ENCODE peak calls at places on chromosome 19, in eight cellular contexts. One of them, this sample, is unnamed.

GRCh38 chr19:14111486-14111885 is 6.1 kb downstream of the PRKACA start:
- DNase-seq in psoas muscle: no peak
- DNase-seq in GM12878: no peak
- DNase-seq in fibroblast of lung: no peak
- DNase-seq in IMR-90: no peak
- DNase-seq in AG04450: no peak
- DNase-seq in cardiac muscle cell: no peak
- DNase-seq in A549: no peak
- DNase-seq in this sample: no peak

GRCh38 chr19:17967258-17968051 is 548 bp downstream of the KCNN1 start:
- DNase-seq in psoas muscle: no peak
- DNase-seq in fibroblast of lung: no peak
- DNase-seq in IMR-90: no peak
- DNase-seq in AG04450: no peak
- DNase-seq in A549: no peak
- DNase-seq in GM12878: no peak
- DNase-seq in cardiac muscle cell: no peak
- DNase-seq in this sample: no peak

GRCh38 chr19:38404858-38405257 is 2.0 kb downstream of the FAM98C start:
- DNase-seq in IMR-90: no peak
- DNase-seq in A549: no peak
- DNase-seq in psoas muscle: no peak
- DNase-seq in cardiac muscle cell: no peak
- DNase-seq in AG04450: no peak
- DNase-seq in GM12878: no peak
- DNase-seq in fibroblast of lung: no peak
- DNase-seq in this sample: no peak

GRCh38 chr19:51417107-51417806 is at the start of gene SIGLEC10:
- DNase-seq in A549: no peak
- DNase-seq in fibroblast of lung: no peak
- DNase-seq in AG04450: no peak
- DNase-seq in IMR-90: no peak
- DNase-seq in psoas muscle: peak
- DNase-seq in cardiac muscle cell: peak
- DNase-seq in GM12878: no peak
- DNase-seq in this sample: no peak

GRCh38 chr19:45865269-45865948 is 1.3 kb downstream of the FOXA3 start:
- DNase-seq in A549: no peak
- DNase-seq in fibroblast of lung: no peak
- DNase-seq in AG04450: no peak
- DNase-seq in IMR-90: no peak
- DNase-seq in GM12878: no peak
- DNase-seq in cardiac muscle cell: no peak
- DNase-seq in psoas muscle: no peak
- DNase-seq in this sample: no peak

GRCh38 chr19:32675720-32676185 is at the start of gene RGS9BP:
- DNase-seq in IMR-90: peak
- DNase-seq in AG04450: peak
- DNase-seq in A549: peak
- DNase-seq in cardiac muscle cell: peak
- DNase-seq in psoas muscle: peak
- DNase-seq in GM12878: no peak
- DNase-seq in fibroblast of lung: peak
- DNase-seq in this sample: peak

GRCh38 chr19:44050740-44051653 is 839 bp upstream of the ZNF223 start:
- DNase-seq in AG04450: no peak
- DNase-seq in GM12878: no peak
- DNase-seq in IMR-90: no peak
- DNase-seq in psoas muscle: no peak
- DNase-seq in A549: no peak
- DNase-seq in fibroblast of lung: peak
- DNase-seq in cardiac muscle cell: peak
- DNase-seq in this sample: peak

GRCh38 chr19:45446295-45446694 is 21.5 kb upstream of the FOSB start:
- DNase-seq in fibroblast of lung: peak
- DNase-seq in GM12878: no peak
- DNase-seq in psoas muscle: no peak
- DNase-seq in A549: no peak
- DNase-seq in AG04450: no peak
- DNase-seq in IMR-90: peak
- DNase-seq in cardiac muscle cell: peak
- DNase-seq in this sample: peak

GRCh38 chr19:18229474-18229873 is 3.2 kb upstream of the PDE4C start:
- DNase-seq in A549: no peak
- DNase-seq in fibroblast of lung: no peak
- DNase-seq in GM12878: no peak
- DNase-seq in IMR-90: no peak
- DNase-seq in psoas muscle: no peak
- DNase-seq in AG04450: no peak
- DNase-seq in cardiac muscle cell: no peak
- DNase-seq in this sample: no peak

GRCh38 chr19:51431124-51431523 is 13.7 kb upstream of the SIGLEC10 start:
- DNase-seq in cardiac muscle cell: no peak
- DNase-seq in IMR-90: no peak
- DNase-seq in AG04450: no peak
- DNase-seq in fibroblast of lung: no peak
- DNase-seq in psoas muscle: no peak
- DNase-seq in A549: no peak
- DNase-seq in GM12878: no peak
- DNase-seq in this sample: no peak

GRCh38 chr19:16463341-16463990 is 8.3 kb downstream of the EPS15L1 start:
- DNase-seq in AG04450: no peak
- DNase-seq in A549: no peak
- DNase-seq in fibroblast of lung: no peak
- DNase-seq in GM12878: no peak
- DNase-seq in psoas muscle: no peak
- DNase-seq in cardiac muscle cell: no peak
- DNase-seq in IMR-90: no peak
- DNase-seq in this sample: no peak

GRCh38 chr19:2733930-2734588 is 5.8 kb downstream of the SLC39A3 start:
- DNase-seq in GM12878: no peak
- DNase-seq in A549: no peak
- DNase-seq in AG04450: no peak
- DNase-seq in IMR-90: no peak
- DNase-seq in fibroblast of lung: no peak
- DNase-seq in psoas muscle: no peak
- DNase-seq in cardiac muscle cell: no peak
- DNase-seq in this sample: peak

GRCh38 chr19:33554391-33554790 is 32.8 kb upstream of the PEPD start:
- DNase-seq in AG04450: no peak
- DNase-seq in GM12878: no peak
- DNase-seq in cardiac muscle cell: no peak
- DNase-seq in A549: no peak
- DNase-seq in psoas muscle: no peak
- DNase-seq in IMR-90: no peak
- DNase-seq in fibroblast of lung: no peak
- DNase-seq in this sample: no peak

GRCh38 chr19:41887711-41888382 is 4.9 kb downstream of the ARHGEF1 start:
- DNase-seq in A549: no peak
- DNase-seq in psoas muscle: no peak
- DNase-seq in AG04450: no peak
- DNase-seq in GM12878: no peak
- DNase-seq in cardiac muscle cell: peak
- DNase-seq in IMR-90: peak
- DNase-seq in fibroblast of lung: peak
- DNase-seq in this sample: peak
- TF ChIP-seq CTCF in A549: no peak
- TF ChIP-seq CTCF in psoas muscle: no peak
- TF ChIP-seq CTCF in AG04450: no peak
- TF ChIP-seq CTCF in GM12878: peak
- TF ChIP-seq CTCF in cardiac muscle cell: no peak
- TF ChIP-seq CTCF in IMR-90: no peak
- TF ChIP-seq CTCF in fibroblast of lung: no peak
- TF ChIP-seq CTCF in this sample: peak

DNA sequence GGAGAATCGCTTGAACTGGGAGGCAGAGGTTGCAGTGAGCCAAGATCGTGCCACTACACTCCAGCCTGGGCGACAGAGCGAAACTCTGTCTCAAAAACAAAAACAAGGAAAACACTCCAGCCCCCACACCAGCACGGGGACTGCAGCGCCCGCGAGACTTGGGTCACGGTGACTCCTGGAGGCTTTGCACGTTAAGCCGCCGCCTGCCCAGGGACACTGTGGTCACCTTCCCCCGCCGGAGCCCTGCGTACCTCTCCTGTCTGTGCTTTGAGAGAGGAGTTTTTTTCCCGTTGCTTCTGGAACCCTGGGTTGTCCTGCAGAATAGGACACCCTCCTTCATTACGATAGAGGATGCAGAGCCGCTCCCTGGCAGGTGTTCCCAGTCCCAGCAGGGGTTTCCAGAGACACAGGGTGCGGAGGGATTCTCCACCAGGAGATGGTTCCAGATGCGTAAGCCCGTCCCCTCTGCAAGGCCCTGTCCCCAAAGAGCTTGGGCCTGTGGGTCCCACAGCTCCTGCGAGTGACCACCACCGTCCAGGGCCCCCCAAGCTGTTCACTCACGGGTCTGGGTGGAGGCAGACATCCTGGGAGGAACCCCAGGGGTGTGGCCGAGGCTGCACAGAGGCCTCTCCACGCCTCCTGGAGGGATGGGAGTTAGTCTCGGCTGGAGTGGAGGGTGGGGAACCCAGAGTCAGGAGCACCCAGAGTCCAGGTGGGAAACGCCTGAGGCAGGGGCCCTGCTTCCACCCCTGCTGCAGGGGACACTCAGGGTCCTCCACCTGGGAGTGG is 42.8 kb upstream of the NDUFS7 start:
- DNase-seq in psoas muscle: no peak
- DNase-seq in AG04450: no peak
- DNase-seq in GM12878: no peak
- DNase-seq in A549: no peak
- DNase-seq in IMR-90: no peak
- DNase-seq in cardiac muscle cell: no peak
- DNase-seq in fibroblast of lung: no peak
- DNase-seq in this sample: no peak
- H3K4me3 ChIP-seq in psoas muscle: no peak
- H3K4me3 ChIP-seq in AG04450: no peak
- H3K4me3 ChIP-seq in GM12878: no peak
- H3K4me3 ChIP-seq in A549: no peak
- H3K4me3 ChIP-seq in IMR-90: no peak
- H3K4me3 ChIP-seq in cardiac muscle cell: no peak
- H3K4me3 ChIP-seq in fibroblast of lung: no peak
- H3K4me3 ChIP-seq in this sample: no peak

DNA sequence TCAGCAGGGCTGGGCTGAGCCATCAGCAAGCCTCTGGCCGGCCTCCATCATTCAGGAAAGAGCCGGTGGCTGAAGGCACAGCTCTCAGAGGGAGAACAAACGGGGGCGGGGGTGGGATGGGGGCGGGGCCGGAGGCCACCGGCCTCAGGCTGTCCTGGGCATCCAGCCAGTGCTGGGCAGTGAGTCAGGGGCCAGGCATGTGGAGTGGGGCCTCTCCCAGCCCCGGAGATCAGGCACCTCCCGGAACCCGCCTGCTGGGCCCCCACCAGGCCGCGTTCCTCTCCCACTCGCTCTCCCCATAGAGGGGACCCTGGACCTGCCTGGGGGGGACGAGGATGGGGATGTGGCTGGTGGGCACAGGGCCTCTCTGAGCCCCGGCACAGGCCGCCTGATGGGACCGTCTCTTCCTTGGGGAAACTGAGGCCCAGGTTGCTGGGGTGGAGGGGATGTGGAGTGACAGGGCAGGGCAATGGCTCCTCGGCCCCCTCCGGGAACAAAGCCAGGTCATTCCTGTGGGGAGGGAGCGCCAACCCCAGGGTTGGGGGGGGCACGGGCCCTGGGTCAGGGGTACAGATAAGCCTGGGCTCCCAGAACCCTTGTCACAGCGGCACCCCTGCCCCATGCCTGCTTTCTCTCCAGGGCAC is 12.9 kb downstream of the SPC24 start:
- DNase-seq in fibroblast of lung: peak
- DNase-seq in AG04450: peak
- DNase-seq in GM12878: no peak
- DNase-seq in IMR-90: peak
- DNase-seq in A549: peak
- DNase-seq in psoas muscle: peak
- DNase-seq in cardiac muscle cell: peak
- DNase-seq in this sample: peak
- TF ChIP-seq CTCF in fibroblast of lung: no peak
- TF ChIP-seq CTCF in AG04450: no peak
- TF ChIP-seq CTCF in GM12878: no peak
- TF ChIP-seq CTCF in IMR-90: no peak
- TF ChIP-seq CTCF in A549: no peak
- TF ChIP-seq CTCF in psoas muscle: no peak
- TF ChIP-seq CTCF in cardiac muscle cell: no peak
- TF ChIP-seq CTCF in this sample: no peak

GRCh38 chr19:4124638-4125037 is 716 bp upstream of the MAP2K2 start:
- DNase-seq in GM12878: no peak
- DNase-seq in psoas muscle: no peak
- DNase-seq in IMR-90: no peak
- DNase-seq in fibroblast of lung: no peak
- DNase-seq in A549: no peak
- DNase-seq in cardiac muscle cell: no peak
- DNase-seq in AG04450: no peak
- DNase-seq in this sample: no peak
- H3K4me3 ChIP-seq in GM12878: peak
- H3K4me3 ChIP-seq in psoas muscle: peak
- H3K4me3 ChIP-seq in IMR-90: no peak
- H3K4me3 ChIP-seq in fibroblast of lung: no peak
- H3K4me3 ChIP-seq in A549: peak
- H3K4me3 ChIP-seq in cardiac muscle cell: peak
- H3K4me3 ChIP-seq in AG04450: peak
- H3K4me3 ChIP-seq in this sample: peak

GRCh38 chr19:10219678-10220077 is 11.5 kb downstream of the S1PR2 start:
- DNase-seq in AG04450: peak
- DNase-seq in cardiac muscle cell: peak
- DNase-seq in A549: no peak
- DNase-seq in GM12878: peak
- DNase-seq in IMR-90: peak
- DNase-seq in fibroblast of lung: peak
- DNase-seq in psoas muscle: no peak
- DNase-seq in this sample: peak
- TF ChIP-seq CTCF in AG04450: peak
- TF ChIP-seq CTCF in cardiac muscle cell: peak
- TF ChIP-seq CTCF in A549: no peak
- TF ChIP-seq CTCF in GM12878: peak
- TF ChIP-seq CTCF in IMR-90: peak
- TF ChIP-seq CTCF in fibroblast of lung: peak
- TF ChIP-seq CTCF in psoas muscle: no peak
- TF ChIP-seq CTCF in this sample: peak

GRCh38 chr19:55389386-55390317 is 3.9 kb downstream of the RPL28 start:
- DNase-seq in AG04450: no peak
- DNase-seq in GM12878: no peak
- DNase-seq in fibroblast of lung: no peak
- DNase-seq in cardiac muscle cell: no peak
- DNase-seq in A549: no peak
- DNase-seq in IMR-90: no peak
- DNase-seq in psoas muscle: no peak
- DNase-seq in this sample: no peak
- H3K4me3 ChIP-seq in AG04450: no peak
- H3K4me3 ChIP-seq in GM12878: no peak
- H3K4me3 ChIP-seq in fibroblast of lung: no peak
- H3K4me3 ChIP-seq in cardiac muscle cell: no peak
- H3K4me3 ChIP-seq in A549: peak
- H3K4me3 ChIP-seq in IMR-90: no peak
- H3K4me3 ChIP-seq in psoas muscle: no peak
- H3K4me3 ChIP-seq in this sample: no peak

GRCh38 chr19:41893899-41894298 is 10.9 kb downstream of the ARHGEF1 start:
- DNase-seq in psoas muscle: no peak
- DNase-seq in fibroblast of lung: no peak
- DNase-seq in AG04450: no peak
- DNase-seq in A549: no peak
- DNase-seq in IMR-90: peak
- DNase-seq in GM12878: no peak
- DNase-seq in cardiac muscle cell: peak
- DNase-seq in this sample: no peak
- TF ChIP-seq CTCF in psoas muscle: no peak
- TF ChIP-seq CTCF in fibroblast of lung: no peak
- TF ChIP-seq CTCF in AG04450: peak
- TF ChIP-seq CTCF in A549: no peak
- TF ChIP-seq CTCF in IMR-90: peak
- TF ChIP-seq CTCF in GM12878: peak
- TF ChIP-seq CTCF in cardiac muscle cell: peak
- TF ChIP-seq CTCF in this sample: no peak

GRCh38 chr19:1465191-1466016 is 13.6 kb downstream of the C19orf25 start:
- DNase-seq in cardiac muscle cell: no peak
- DNase-seq in IMR-90: peak
- DNase-seq in fibroblast of lung: no peak
- DNase-seq in GM12878: no peak
- DNase-seq in psoas muscle: peak
- DNase-seq in A549: no peak
- DNase-seq in AG04450: no peak
- DNase-seq in this sample: peak
- H3K4me3 ChIP-seq in cardiac muscle cell: no peak
- H3K4me3 ChIP-seq in IMR-90: no peak
- H3K4me3 ChIP-seq in fibroblast of lung: no peak
- H3K4me3 ChIP-seq in GM12878: no peak
- H3K4me3 ChIP-seq in psoas muscle: peak
- H3K4me3 ChIP-seq in A549: no peak
- H3K4me3 ChIP-seq in AG04450: no peak
- H3K4me3 ChIP-seq in this sample: no peak

This sample was measured in epithelial cell of esophagus.